ENCODE peak calls at places on chromosomes 5 and 9, in eight cellular contexts. O is dermis blood vessel endothelial cell; B is stimulated activated CD4-positive, alpha-beta T cell treated with anti-CD3 and anti-CD28 coated beads, Interleukin-1b, Interleukin-23, amount 100 ng/mL, for 1 hour; W is prostate gland; C is SK-MEL-5; T is HuH-7.5; F is lung microvascular endothelial cell; K is bronchial epithelial cell. Y is an unnamed sample.

GRCh38 chr9:4305065-4305481 is 5.2 kb upstream of the GLIS3 start:
- DNase-seq in O (no peak), B (no peak), W (no peak), C (no peak), T (no peak), F (no peak), K (no peak), Y (no peak)

GRCh38 chr5:173139631-173140030 is 4.7 kb upstream of the BNIP1 start:
- DNase-seq in O (no peak), B (no peak), W (peak; percentile 28), C (no peak), T (no peak), F (no peak), K (no peak), Y (no peak)

GRCh38 chr9:137975527-137975913 is 97.9 kb downstream of the CACNA1B start:
- DNase-seq in O (no peak), B (no peak), W (no peak), C (no peak), T (no peak), F (no peak), K (no peak), Y (no peak)

GRCh38 chr9:74331607-74332006 is 165.5 kb upstream of the RORB start:
- DNase-seq in O (no peak), B (no peak), W (no peak), C (no peak), T (no peak), F (no peak), K (no peak), Y (no peak)

GRCh38 chr5:169347786-169348185 is 46.8 kb upstream of the SLIT3 start:
- DNase-seq in O (no peak), B (no peak), W (no peak), C (no peak), T (no peak), F (no peak), K (no peak), Y (no peak)

GRCh38 chr5:124276166-124276565 is 470.3 kb downstream of the ZNF608 start:
- DNase-seq in O (no peak), B (no peak), W (no peak), C (no peak), T (no peak), F (no peak), K (no peak), Y (no peak)

GRCh38 chr5:144844086-144844485 is 673.4 kb downstream of the KCTD16 start:
- DNase-seq in O (no peak), B (no peak), W (no peak), C (no peak), T (no peak), F (no peak), K (no peak), Y (no peak)

GRCh38 chr5:1719860-1720259 is 79.8 kb downstream of the MRPL36 start:
- DNase-seq in O (no peak), B (no peak), W (no peak), C (no peak), T (no peak), F (no peak), K (no peak), Y (no peak)

GRCh38 chr5:5716665-5717064 is 294.2 kb downstream of the ICE1 start:
- DNase-seq in O (no peak), B (no peak), W (no peak), C (no peak), T (no peak), F (no peak), K (no peak), Y (no peak)

GRCh38 chr5:57692582-57693487 is 210.2 kb upstream of the ACTBL2 start:
- DNase-seq in O (peak; percentile 89), B (no peak), W (no peak), C (peak; percentile 99), T (no peak), F (peak; percentile 88), K (peak; percentile 97), Y (no peak)

GRCh38 chr9:21543187-21543586 is 61.1 kb upstream of the IFNE start:
- DNase-seq in O (no peak), B (no peak), W (no peak), C (no peak), T (no peak), F (no peak), K (peak; percentile 93), Y (no peak)

GRCh38 chr5:170408189-170408588 is 19.0 kb upstream of the KCNMB1 start:
- DNase-seq in O (no peak), B (no peak), W (no peak), C (peak; percentile 15), T (no peak), F (no peak), K (no peak), Y (no peak)

GRCh38 chr5:5182508-5183191 is 42.5 kb downstream of the ADAMTS16 start:
- DNase-seq in O (no peak), B (no peak), W (no peak), C (no peak), T (no peak), F (no peak), K (no peak), Y (no peak)

GRCh38 chr9:89978185-89978584 is 373.4 kb downstream of the GADD45G start:
- DNase-seq in O (no peak), B (no peak), W (no peak), C (peak; percentile 53), T (peak; percentile 50), F (no peak), K (peak; percentile 38), Y (no peak)

GRCh38 chr5:14777932-14778788 is 93.4 kb downstream of the ANKH start:
- DNase-seq in O (no peak), B (no peak), W (no peak), C (no peak), T (no peak), F (no peak), K (no peak), Y (no peak)